ENCODE peak calls at places on chromosome X, in four cellular contexts. One of them, this sample, is unnamed.

GRCh38 chrX:139739138-139739537 is 31.2 kb upstream of the MCF2 start:
- DNase-seq in pancreas: no peak
- DNase-seq in natural killer cell: peak
- DNase-seq in NB4: no peak
- DNase-seq in this sample: no peak

GRCh38 chrX:11381464-11381863 is 88.3 kb downstream of the AMELX start:
- DNase-seq in pancreas: no peak
- DNase-seq in natural killer cell: no peak
- DNase-seq in NB4: peak
- DNase-seq in this sample: no peak

GRCh38 chrX:38799995-38800394 is 1.3 kb upstream of the MID1IP1 start:
- DNase-seq in pancreas: no peak
- DNase-seq in natural killer cell: no peak
- DNase-seq in NB4: peak
- DNase-seq in this sample: no peak

GRCh38 chrX:56113785-56114436 is 118.2 kb upstream of the KLF8 start:
- DNase-seq in pancreas: peak
- DNase-seq in natural killer cell: no peak
- DNase-seq in NB4: no peak
- DNase-seq in this sample: no peak

GRCh38 chrX:97199501-97199900 is 315.8 kb downstream of the RPA4 start:
- DNase-seq in pancreas: no peak
- DNase-seq in natural killer cell: no peak
- DNase-seq in NB4: no peak
- DNase-seq in this sample: no peak

GRCh38 chrX:63919081-63919480 is 134.1 kb upstream of the ARHGEF9 start:
- DNase-seq in pancreas: no peak
- DNase-seq in natural killer cell: no peak
- DNase-seq in NB4: no peak
- DNase-seq in this sample: no peak

GRCh38 chrX:127058220-127058619 is 238.7 kb downstream of the PRR32 start:
- DNase-seq in pancreas: no peak
- DNase-seq in natural killer cell: no peak
- DNase-seq in NB4: no peak
- DNase-seq in this sample: no peak

GRCh38 chrX:154370882-154371770 is 3.3 kb downstream of the FLNA start:
- DNase-seq in pancreas: peak
- DNase-seq in natural killer cell: peak
- DNase-seq in NB4: peak
- DNase-seq in this sample: peak

GRCh38 chrX:102840871-102841705 is 96.0 kb upstream of the RAB40AL start:
- DNase-seq in pancreas: no peak
- DNase-seq in natural killer cell: no peak
- DNase-seq in NB4: peak
- DNase-seq in this sample: no peak

GRCh38 chrX:134886201-134886600 is 104.6 kb upstream of the SMIM10 start:
- DNase-seq in pancreas: no peak
- DNase-seq in natural killer cell: no peak
- DNase-seq in NB4: peak
- DNase-seq in this sample: no peak

GRCh38 chrX:100868273-100868672 is 5.9 kb downstream of the NOX1 start:
- DNase-seq in pancreas: no peak
- DNase-seq in natural killer cell: no peak
- DNase-seq in NB4: no peak
- DNase-seq in this sample: no peak

GRCh38 chrX:153457136-153457825 is 11.4 kb upstream of the TREX2 start:
- DNase-seq in pancreas: peak
- DNase-seq in natural killer cell: no peak
- DNase-seq in NB4: no peak
- DNase-seq in this sample: peak

GRCh38 chrX:153932220-153932915 is 2.5 kb downstream of the NAA10 start:
- DNase-seq in pancreas: peak
- DNase-seq in natural killer cell: no peak
- DNase-seq in NB4: no peak
- DNase-seq in this sample: no peak

GRCh38 chrX:153689654-153690465 is 2.1 kb downstream of the SLC6A8 start:
- DNase-seq in pancreas: peak
- DNase-seq in natural killer cell: no peak
- DNase-seq in NB4: no peak
- DNase-seq in this sample: no peak

GRCh38 chrX:24100713-24101112 is 46.0 kb downstream of the EIF2S3 start:
- DNase-seq in pancreas: no peak
- DNase-seq in natural killer cell: no peak
- DNase-seq in NB4: peak
- DNase-seq in this sample: no peak

GRCh38 chrX:16838202-16839066 is 31.7 kb downstream of the RBBP7 start:
- DNase-seq in pancreas: no peak
- DNase-seq in natural killer cell: no peak
- DNase-seq in NB4: no peak
- DNase-seq in this sample: no peak

GRCh38 chrX:31658360-31658759 is 586.5 kb upstream of the FTHL17 start:
- DNase-seq in pancreas: no peak
- DNase-seq in natural killer cell: no peak
- DNase-seq in NB4: peak
- DNase-seq in this sample: no peak

GRCh38 chrX:133335027-133335426 is 80.3 kb downstream of the GPC4 start:
- DNase-seq in pancreas: no peak
- DNase-seq in natural killer cell: no peak
- DNase-seq in NB4: peak
- DNase-seq in this sample: no peak

GRCh38 chrX:1392376-1393130 is 640 bp upstream of the SLC25A6 start:
- DNase-seq in pancreas: peak
- DNase-seq in natural killer cell: no peak
- DNase-seq in NB4: peak
- DNase-seq in this sample: peak

GRCh38 chrX:79409657-79410056 is 42.5 kb upstream of the ITM2A start:
- DNase-seq in pancreas: no peak
- DNase-seq in natural killer cell: no peak
- DNase-seq in NB4: no peak
- DNase-seq in this sample: no peak

GRCh38 chrX:255923-256331 is 25.3 kb upstream of the PLCXD1 start:
- DNase-seq in pancreas: peak
- DNase-seq in natural killer cell: no peak
- DNase-seq in NB4: no peak
- DNase-seq in this sample: no peak

GRCh38 chrX:42017971-42018370 is 94.6 kb upstream of the CASK start:
- DNase-seq in pancreas: no peak
- DNase-seq in natural killer cell: no peak
- DNase-seq in NB4: no peak
- DNase-seq in this sample: no peak

GRCh38 chrX:135396109-135396508 is 25.6 kb upstream of the SMIM10L2A start:
- DNase-seq in pancreas: no peak
- DNase-seq in natural killer cell: no peak
- DNase-seq in NB4: no peak
- DNase-seq in this sample: no peak

GRCh38 chrX:77436682-77437081 is 10.5 kb upstream of the FGF16 start:
- DNase-seq in pancreas: no peak
- DNase-seq in natural killer cell: no peak
- DNase-seq in NB4: peak
- DNase-seq in this sample: no peak

GRCh38 chrX:38859602-38860001 is 58.3 kb downstream of the MID1IP1 start:
- DNase-seq in pancreas: no peak
- DNase-seq in natural killer cell: no peak
- DNase-seq in NB4: no peak
- DNase-seq in this sample: no peak

GRCh38 chrX:24443943-24444342 is 21.1 kb upstream of the PDK3 start:
- DNase-seq in pancreas: no peak
- DNase-seq in natural killer cell: no peak
- DNase-seq in NB4: peak
- DNase-seq in this sample: no peak

GRCh38 chrX:43141885-43142284 is 363.9 kb upstream of the PPP1R2C start:
- DNase-seq in pancreas: no peak
- DNase-seq in natural killer cell: no peak
- DNase-seq in NB4: no peak
- DNase-seq in this sample: no peak

GRCh38 chrX:106684207-106684606 is 42.3 kb upstream of the RNF128 start:
- DNase-seq in pancreas: no peak
- DNase-seq in natural killer cell: no peak
- DNase-seq in NB4: no peak
- DNase-seq in this sample: no peak

GRCh38 chrX:118353081-118353850 is 7.4 kb downstream of the WDR44 start:
- DNase-seq in pancreas: no peak
- DNase-seq in natural killer cell: no peak
- DNase-seq in NB4: no peak
- DNase-seq in this sample: no peak

GRCh38 chrX:16567681-16568080 is 82.3 kb upstream of the S100G start:
- DNase-seq in pancreas: no peak
- DNase-seq in natural killer cell: no peak
- DNase-seq in NB4: no peak
- DNase-seq in this sample: no peak

DNA sequence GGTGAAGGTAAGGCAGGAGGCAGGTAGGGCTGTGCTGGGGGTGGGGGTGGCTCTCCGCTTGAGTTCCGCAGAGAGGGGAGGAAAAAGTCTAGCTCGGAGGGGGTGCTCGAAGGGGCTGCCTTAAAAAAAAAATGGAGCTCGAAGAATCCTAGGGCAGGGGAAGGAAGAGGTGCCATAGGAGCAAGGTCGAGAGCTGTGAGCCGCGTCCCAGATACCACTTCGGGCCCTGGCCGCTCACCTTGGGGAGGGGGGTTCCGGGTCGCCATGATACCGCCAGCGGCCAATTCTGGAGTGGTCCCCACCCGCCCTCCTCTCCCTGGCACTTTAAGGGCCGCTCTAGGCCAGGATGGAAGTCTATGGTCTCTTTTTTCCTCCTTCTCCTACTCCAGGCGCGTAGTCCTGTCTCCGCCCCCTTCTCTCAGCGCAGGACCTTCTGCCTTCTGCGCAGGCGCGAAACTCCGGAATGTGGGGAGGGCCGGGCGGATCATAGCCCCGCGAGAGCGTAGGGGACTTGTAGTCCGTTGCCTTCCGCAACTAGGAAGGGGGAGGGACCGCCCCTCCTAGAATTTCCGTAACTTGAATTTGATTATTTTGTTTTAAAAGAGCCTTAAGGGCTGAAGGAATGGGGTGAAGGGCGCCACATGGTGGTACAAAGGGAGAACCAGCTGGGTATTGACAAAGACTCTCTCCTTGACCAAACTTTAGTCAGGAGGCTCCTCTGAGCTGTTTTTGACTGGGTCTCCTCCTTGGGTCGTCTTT is at the start of gene FUNDC1:
- DNase-seq in pancreas: peak
- DNase-seq in natural killer cell: peak
- DNase-seq in NB4: peak
- DNase-seq in this sample: peak
- TF ChIP-seq CTCF in pancreas: no peak
- TF ChIP-seq CTCF in natural killer cell: peak
- TF ChIP-seq CTCF in NB4: peak
- TF ChIP-seq CTCF in this sample: peak

GRCh38 chrX:148382983-148383382 is 117.4 kb upstream of the AFF2 start:
- DNase-seq in pancreas: no peak
- DNase-seq in natural killer cell: no peak
- DNase-seq in NB4: no peak
- DNase-seq in this sample: no peak
- TF ChIP-seq CTCF in pancreas: no peak
- TF ChIP-seq CTCF in natural killer cell: no peak
- TF ChIP-seq CTCF in NB4: no peak
- TF ChIP-seq CTCF in this sample: no peak

GRCh38 chrX:80876877-80877276 is 67.2 kb upstream of the BRWD3 start:
- DNase-seq in pancreas: no peak
- DNase-seq in natural killer cell: no peak
- DNase-seq in NB4: peak
- DNase-seq in this sample: no peak

GRCh38 chrX:80879143-80879542 is 69.5 kb upstream of the BRWD3 start:
- DNase-seq in pancreas: no peak
- DNase-seq in natural killer cell: no peak
- DNase-seq in NB4: peak
- DNase-seq in this sample: no peak

DNA sequence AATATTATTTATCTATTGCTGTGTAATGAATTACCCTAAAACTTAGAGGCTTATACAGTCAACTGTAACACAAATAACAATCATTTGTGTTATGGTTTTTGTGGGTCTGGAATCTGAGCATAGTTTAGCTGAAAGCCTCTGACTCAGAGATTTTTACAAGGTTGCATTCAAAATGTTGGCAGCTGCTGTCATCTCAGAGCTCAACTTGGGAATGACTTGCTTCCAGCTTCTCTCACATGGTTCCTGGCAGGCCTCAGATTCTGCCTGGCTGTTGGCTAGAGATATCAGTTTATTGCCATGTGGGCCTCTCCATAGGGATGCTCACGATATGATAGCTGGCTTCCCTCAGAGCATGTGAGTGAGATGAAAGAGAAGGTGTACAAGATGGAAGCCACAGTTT is 70.2 kb upstream of the BRWD3 start:
- DNase-seq in pancreas: no peak
- DNase-seq in natural killer cell: no peak
- DNase-seq in NB4: no peak
- DNase-seq in this sample: no peak
- TF ChIP-seq CTCF in pancreas: no peak
- TF ChIP-seq CTCF in natural killer cell: no peak
- TF ChIP-seq CTCF in NB4: no peak
- TF ChIP-seq CTCF in this sample: no peak

GRCh38 chrX:87663421-87663820 is 145.8 kb downstream of the KLHL4 start:
- DNase-seq in pancreas: no peak
- DNase-seq in natural killer cell: no peak
- DNase-seq in NB4: no peak
- DNase-seq in this sample: no peak

GRCh38 chrX:87661761-87662160 is 144.2 kb downstream of the KLHL4 start:
- DNase-seq in pancreas: no peak
- DNase-seq in natural killer cell: no peak
- DNase-seq in NB4: no peak
- DNase-seq in this sample: no peak

GRCh38 chrX:87664381-87664780 is 146.8 kb downstream of the KLHL4 start:
- DNase-seq in pancreas: no peak
- DNase-seq in natural killer cell: no peak
- DNase-seq in NB4: peak
- DNase-seq in this sample: no peak
- TF ChIP-seq CTCF in pancreas: peak
- TF ChIP-seq CTCF in natural killer cell: no peak
- TF ChIP-seq CTCF in NB4: no peak
- TF ChIP-seq CTCF in this sample: no peak

GRCh38 chrX:115952417-115953092 is 218.0 kb upstream of the AGTR2 start:
- DNase-seq in pancreas: peak
- DNase-seq in natural killer cell: no peak
- DNase-seq in NB4: no peak
- DNase-seq in this sample: no peak

GRCh38 chrX:115949900-115950822 is 220.4 kb upstream of the AGTR2 start:
- DNase-seq in pancreas: peak
- DNase-seq in natural killer cell: no peak
- DNase-seq in NB4: peak
- DNase-seq in this sample: no peak

GRCh38 chrX:115946059-115946458 is 224.5 kb upstream of the AGTR2 start:
- DNase-seq in pancreas: no peak
- DNase-seq in natural killer cell: no peak
- DNase-seq in NB4: no peak
- DNase-seq in this sample: no peak

GRCh38 chrX:115948018-115948923 is 222.3 kb upstream of the AGTR2 start:
- DNase-seq in pancreas: no peak
- DNase-seq in natural killer cell: no peak
- DNase-seq in NB4: peak
- DNase-seq in this sample: no peak
- TF ChIP-seq CTCF in pancreas: no peak
- TF ChIP-seq CTCF in natural killer cell: no peak
- TF ChIP-seq CTCF in NB4: peak
- TF ChIP-seq CTCF in this sample: no peak